ENCODE peak calls at places on chromosomes 7 and 10, in four cellular contexts. Y is PC-3, N is tibial artery, U is lung. M is an unnamed sample. For H3K4me1, the result is how much of the 10 kb centered on the place peaks cover.

GRCh38 chr7:134140889-134141867 is 14.0 kb downstream of the LRGUK start:
- DNase-seq in Y (peak), N (peak), U (peak), M (peak)

GRCh38 chr7:115340828-115341227 is 418.9 kb downstream of the MDFIC start:
- DNase-seq in Y (peak), N (no peak), U (no peak), M (peak)

GRCh38 chr10:60099998-60100747 is 193.8 kb upstream of the CCDC6 start:
- DNase-seq in Y (peak), N (no peak), U (no peak), M (peak)

GRCh38 chr10:84076047-84076388 is 63.3 kb upstream of the GHITM start:
- DNase-seq in Y (no peak), N (no peak), U (no peak), M (peak)

GRCh38 chr10:75630746-75631145 is 199.3 kb downstream of the LRMDA start:
- DNase-seq in Y (no peak), N (no peak), U (no peak), M (no peak)

GRCh38 chr10:57692255-57692980 is 575.3 kb downstream of the IPMK start:
- DNase-seq in Y (peak), N (no peak), U (no peak), M (peak)

GRCh38 chr10:114043532-114044250 is at the start of gene ADRB1:
- DNase-seq in Y (peak), N (peak), U (peak), M (peak)

GRCh38 chr10:79202188-79203013 is 133.6 kb downstream of the ZMIZ1 start:
- DNase-seq in Y (peak), N (no peak), U (no peak), M (peak)

GRCh38 chr7:106693659-106694353 is 32.8 kb upstream of the CCDC71L start:
- DNase-seq in Y (peak), N (no peak), U (no peak), M (no peak)

GRCh38 chr10:47339186-47339735 is 8.9 kb upstream of the RBP3 start:
- DNase-seq in Y (no peak), N (no peak), U (no peak), M (no peak)

GRCh38 chr7:48904975-48905374 is 19.4 kb upstream of the CDC14C start:
- DNase-seq in Y (no peak), N (no peak), U (no peak), M (no peak)

GRCh38 chr7:110358028-110358427 is 732.9 kb upstream of the LRRN3 start:
- DNase-seq in Y (peak), N (no peak), U (no peak), M (peak)

GRCh38 chr10:59243611-59244195 is 67.3 kb downstream of the PHYHIPL start:
- DNase-seq in Y (no peak), N (no peak), U (no peak), M (no peak)

GRCh38 chr7:116030626-116031276 is at the start of gene TFEC:
- DNase-seq in Y (peak), N (no peak), U (no peak), M (peak)

GRCh38 chr10:75755528-75755927 is 324.1 kb downstream of the LRMDA start:
- DNase-seq in Y (no peak), N (no peak), U (no peak), M (no peak)

GRCh38 chr7:16357921-16358320 is 63.4 kb downstream of the CRPPA start:
- DNase-seq in Y (no peak), N (no peak), U (no peak), M (no peak)

GRCh38 chr10:9957352-9957751 is 1060.3 kb upstream of the CELF2 start:
- DNase-seq in Y (no peak), N (no peak), U (no peak), M (no peak)

GRCh38 chr7:94580601-94581000 is 71.0 kb downstream of the CASD1 start:
- DNase-seq in Y (peak), N (no peak), U (peak), M (peak)

GRCh38 chr10:105112862-105113261 is 471.8 kb downstream of the SORCS3 start:
- DNase-seq in Y (no peak), N (no peak), U (no peak), M (no peak)

GRCh38 chr7:2878306-2878705 is 34.2 kb upstream of the GNA12 start:
- DNase-seq in Y (no peak), N (no peak), U (no peak), M (no peak)

GRCh38 chr7:37247881-37248280 is 200.8 kb downstream of the ELMO1 start:
- DNase-seq in Y (peak), N (no peak), U (no peak), M (peak)

GRCh38 chr7:151844828-151845200 is 32.1 kb downstream of the PRKAG2 start:
- DNase-seq in Y (no peak), N (no peak), U (no peak), M (no peak)
- H3K4me1 ChIP-seq in Y (under half), N (under half), U (under half), M (under half)

DNA sequence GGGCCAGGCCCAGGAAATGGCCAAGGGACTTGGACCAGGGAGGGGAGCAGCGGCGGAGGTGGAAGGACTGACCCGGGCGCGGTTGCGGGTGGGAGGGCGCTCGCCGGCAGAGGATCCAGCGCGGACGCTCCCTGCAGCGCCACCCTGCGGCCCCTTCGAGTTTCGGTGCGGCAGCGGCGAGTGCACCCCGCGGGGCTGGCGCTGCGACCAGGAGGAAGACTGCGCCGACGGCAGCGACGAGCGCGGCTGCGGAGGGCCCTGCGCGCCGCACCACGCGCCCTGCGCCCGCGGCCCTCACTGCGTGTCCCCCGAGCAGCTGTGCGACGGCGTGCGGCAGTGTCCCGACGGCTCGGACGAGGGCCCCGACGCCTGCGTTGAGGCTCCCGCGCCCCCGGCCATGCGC is 16.8 kb upstream of the ZNF467 start:
- DNase-seq in Y (no peak), N (no peak), U (peak), M (peak)
- H3K4me1 ChIP-seq in Y (under half), N (under half), U (under half), M (under half)

DNA sequence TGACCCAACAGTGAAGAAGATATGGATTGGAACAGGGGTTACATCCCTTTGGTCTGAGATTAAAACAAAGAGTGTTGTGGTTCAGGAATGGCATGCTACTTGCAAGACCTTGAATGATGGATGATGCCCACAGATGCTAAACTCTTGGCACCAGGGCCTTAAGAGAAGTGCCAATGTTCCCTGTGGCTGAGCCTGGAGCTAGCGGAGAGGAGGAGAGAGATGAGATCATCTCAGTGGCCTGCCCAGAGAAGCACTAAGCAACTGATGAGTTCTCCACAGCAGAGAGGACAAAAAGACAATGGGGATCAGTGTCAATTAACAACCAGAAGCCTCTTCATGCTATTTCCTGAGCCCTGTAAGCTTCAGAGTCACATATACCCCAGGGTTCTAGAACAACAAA is 97.8 kb downstream of the ELAPOR2 start:
- DNase-seq in Y (no peak), N (no peak), U (no peak), M (no peak)
- H3K4me1 ChIP-seq in Y (under half), N (under half), U (under half), M (under half)

DNA sequence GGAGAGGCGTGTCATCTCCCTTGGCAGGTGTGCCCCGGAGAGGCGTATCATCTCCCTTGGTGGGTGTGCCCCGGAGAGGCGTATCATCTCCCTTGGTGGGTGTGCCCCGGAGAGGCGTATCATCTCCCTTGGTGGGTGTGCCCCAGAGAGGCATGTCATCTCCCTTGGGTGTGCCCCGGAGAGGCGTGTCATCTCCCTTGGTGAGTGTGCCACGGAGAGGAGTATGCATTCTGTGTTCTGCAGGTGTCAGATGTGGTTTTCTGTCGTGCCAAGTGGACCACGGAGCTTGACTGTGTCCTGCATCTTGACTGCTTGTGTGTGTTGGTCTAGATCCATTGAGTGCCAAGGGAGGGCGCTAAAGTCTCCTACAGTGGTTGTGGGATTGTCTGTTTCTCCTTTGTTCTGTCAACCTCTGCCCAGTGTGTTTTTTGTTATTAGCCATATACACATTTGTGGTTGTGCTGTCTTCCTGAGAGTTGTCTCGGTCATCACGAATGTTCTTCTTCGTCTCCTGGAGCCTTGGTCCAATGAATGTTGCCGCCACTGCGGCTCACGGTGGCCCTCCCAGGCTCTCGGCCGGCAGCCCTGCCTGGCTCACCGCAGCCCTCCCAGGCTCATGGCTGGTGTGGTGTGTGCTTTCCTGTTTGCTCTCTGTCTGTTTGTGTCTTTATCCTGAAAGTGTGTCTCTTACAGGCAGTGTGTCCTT is 96.8 kb downstream of the INPP5A start:
- DNase-seq in Y (peak), N (no peak), U (no peak), M (no peak)
- H3K4me1 ChIP-seq in Y (under half), N (half or more), U (under half), M (under half)